ENCODE peak calls at places on chromosomes 1 and 21, in five cellular contexts. R, U, N, F and H are unnamed samples.

GRCh38 chr1:53214541-53214940 is 5.9 kb downstream of the CZIB start:
- DNase-seq in R (no peak), U (no peak), N (no peak), F (no peak), H (no peak)

GRCh38 chr1:32876341-32877210 is 5.9 kb upstream of the FNDC5 start:
- DNase-seq in R (peak), U (peak), N (no peak), F (peak), H (peak)

GRCh38 chr1:174872615-174873058 is 127.1 kb upstream of the CACYBP start:
- DNase-seq in R (peak), U (no peak), N (no peak), F (no peak), H (peak)

GRCh38 chr1:149906561-149906960 is 7.2 kb downstream of the BOLA1 start:
- DNase-seq in R (no peak), U (no peak), N (no peak), F (no peak), H (no peak)

GRCh38 chr1:239858058-239858457 is 233.6 kb upstream of the FMN2 start:
- DNase-seq in R (peak), U (no peak), N (no peak), F (no peak), H (no peak)

GRCh38 chr1:199688133-199688676 is 339.3 kb upstream of the NR5A2 start:
- DNase-seq in R (no peak), U (no peak), N (no peak), F (no peak), H (no peak)

GRCh38 chr1:187744665-187745064 is 915.9 kb downstream of the PLA2G4A start:
- DNase-seq in R (no peak), U (peak), N (no peak), F (no peak), H (no peak)

GRCh38 chr1:27658951-27659496 is 13.0 kb downstream of the IFI6 start:
- DNase-seq in R (peak), U (peak), N (no peak), F (no peak), H (peak)

GRCh38 chr1:117268926-117269378 is 58.2 kb upstream of the VTCN1 start:
- DNase-seq in R (no peak), U (no peak), N (no peak), F (no peak), H (no peak)

GRCh38 chr1:187027259-187027658 is 198.5 kb downstream of the PLA2G4A start:
- DNase-seq in R (no peak), U (no peak), N (no peak), F (no peak), H (peak)

GRCh38 chr1:229030642-229031390 is 240.1 kb upstream of the RAB4A start:
- DNase-seq in R (no peak), U (no peak), N (no peak), F (no peak), H (no peak)

GRCh38 chr1:68624233-68624632 is 127.4 kb upstream of the DEPDC1 start:
- DNase-seq in R (peak), U (no peak), N (no peak), F (no peak), H (peak)

GRCh38 chr21:39377444-39378050 is 28.7 kb upstream of the HMGN1 start:
- DNase-seq in R (no peak), U (peak), N (no peak), F (no peak), H (peak)

GRCh38 chr1:25771246-25772114 is 28.5 kb upstream of the SELENON start:
- DNase-seq in R (no peak), U (peak), N (no peak), F (no peak), H (peak)

GRCh38 chr1:43836267-43836951 is 97.2 kb upstream of the ARTN start:
- DNase-seq in R (peak), U (peak), N (no peak), F (no peak), H (no peak)

GRCh38 chr1:64473367-64473766 is 3.4 kb downstream of the CACHD1 start:
- DNase-seq in R (no peak), U (no peak), N (no peak), F (no peak), H (no peak)

GRCh38 chr1:229098361-229098760 is 172.6 kb upstream of the RAB4A start:
- DNase-seq in R (no peak), U (no peak), N (no peak), F (no peak), H (no peak)

GRCh38 chr21:29640233-29640554 is 299.6 kb downstream of the GRIK1 start:
- DNase-seq in R (no peak), U (no peak), N (no peak), F (no peak), H (no peak)

GRCh38 chr1:5513891-5514515 is 478.2 kb downstream of the NPHP4 start:
- DNase-seq in R (no peak), U (peak), N (no peak), F (no peak), H (peak)

GRCh38 chr1:173064011-173064410 is 13.3 kb upstream of the TNFSF18 start:
- DNase-seq in R (no peak), U (no peak), N (no peak), F (no peak), H (peak)

GRCh38 chr1:13930151-13930550 is 230.2 kb downstream of the PRDM2 start:
- DNase-seq in R (no peak), U (peak), N (no peak), F (no peak), H (peak)

GRCh38 chr1:28115267-28115666 is 26.9 kb upstream of the EYA3 start:
- DNase-seq in R (no peak), U (no peak), N (no peak), F (no peak), H (peak)

GRCh38 chr1:70318191-70318590 is 36.3 kb downstream of the ANKRD13C start:
- DNase-seq in R (no peak), U (no peak), N (no peak), F (no peak), H (no peak)

GRCh38 chr1:183234660-183235476 is 48.8 kb downstream of the LAMC2 start:
- DNase-seq in R (peak), U (no peak), N (no peak), F (no peak), H (peak)

GRCh38 chr1:180631197-180631765 is 541 bp upstream of the XPR1 start:
- DNase-seq in R (no peak), U (peak), N (no peak), F (no peak), H (no peak)

GRCh38 chr1:109923131-109923945 is 12.7 kb downstream of the CSF1 start:
- DNase-seq in R (no peak), U (peak), N (no peak), F (no peak), H (no peak)
- TF ChIP-seq CTCF in R (no peak), U (peak), N (peak), F (peak), H (peak)

GRCh38 chr1:203083463-203083921 is 2.3 kb downstream of the MYOG start:
- DNase-seq in R (no peak), U (no peak), N (peak), F (no peak), H (no peak)
- TF ChIP-seq CTCF in R (no peak), U (no peak), N (no peak), F (no peak), H (no peak)

GRCh38 chr1:118984086-118984989 is 3.8 kb downstream of the TBX15 start:
- DNase-seq in R (no peak), U (peak), N (no peak), F (no peak), H (no peak)

GRCh38 chr1:118983558-118984021 is 4.6 kb downstream of the TBX15 start:
- DNase-seq in R (no peak), U (no peak), N (no peak), F (no peak), H (no peak)

GRCh38 chr1:118981436-118981835 is 6.7 kb downstream of the TBX15 start:
- DNase-seq in R (no peak), U (no peak), N (no peak), F (no peak), H (no peak)

GRCh38 chr1:118982816-118983557 is 5.2 kb downstream of the TBX15 start:
- DNase-seq in R (no peak), U (no peak), N (no peak), F (no peak), H (no peak)

GRCh38 chr1:118982281-118982680 is 5.9 kb downstream of the TBX15 start:
- DNase-seq in R (no peak), U (no peak), N (no peak), F (no peak), H (no peak)
- TF ChIP-seq CTCF in R (no peak), U (no peak), N (no peak), F (no peak), H (no peak)

GRCh38 chr1:169133228-169133576 is 26.7 kb downstream of the ATP1B1 start:
- DNase-seq in R (no peak), U (no peak), N (no peak), F (no peak), H (no peak)

GRCh38 chr1:169132512-169133227 is 26.2 kb downstream of the ATP1B1 start:
- DNase-seq in R (no peak), U (no peak), N (no peak), F (no peak), H (no peak)

GRCh38 chr1:169138866-169139670 is 32.6 kb downstream of the ATP1B1 start:
- DNase-seq in R (peak), U (peak), N (no peak), F (no peak), H (no peak)

GRCh38 chr1:169133801-169134558 is 27.5 kb downstream of the ATP1B1 start:
- DNase-seq in R (no peak), U (no peak), N (no peak), F (no peak), H (no peak)

DNA sequence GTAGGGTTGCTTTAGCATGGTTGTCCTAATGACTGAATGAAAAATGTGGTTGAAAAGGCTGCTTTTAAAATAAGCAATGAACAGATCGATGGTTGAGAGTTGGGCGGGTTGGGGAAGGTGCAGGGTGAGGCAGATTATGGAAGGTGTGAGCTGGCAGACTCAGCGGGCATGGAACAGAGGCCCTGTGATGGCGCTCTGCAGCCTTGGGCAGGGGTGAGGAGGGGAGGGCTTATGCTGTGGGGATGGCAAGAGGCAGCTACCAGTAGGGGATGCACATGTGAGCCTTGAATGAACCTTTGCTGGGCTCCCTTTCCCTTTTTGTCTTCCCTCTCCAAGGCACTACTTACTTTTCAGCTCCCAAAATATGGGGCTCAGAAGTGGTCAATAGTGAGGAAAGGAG is 30.9 kb downstream of the ATP1B1 start:
- DNase-seq in R (no peak), U (no peak), N (no peak), F (no peak), H (no peak)
- TF ChIP-seq CTCF in R (no peak), U (no peak), N (no peak), F (no peak), H (no peak)

DNA sequence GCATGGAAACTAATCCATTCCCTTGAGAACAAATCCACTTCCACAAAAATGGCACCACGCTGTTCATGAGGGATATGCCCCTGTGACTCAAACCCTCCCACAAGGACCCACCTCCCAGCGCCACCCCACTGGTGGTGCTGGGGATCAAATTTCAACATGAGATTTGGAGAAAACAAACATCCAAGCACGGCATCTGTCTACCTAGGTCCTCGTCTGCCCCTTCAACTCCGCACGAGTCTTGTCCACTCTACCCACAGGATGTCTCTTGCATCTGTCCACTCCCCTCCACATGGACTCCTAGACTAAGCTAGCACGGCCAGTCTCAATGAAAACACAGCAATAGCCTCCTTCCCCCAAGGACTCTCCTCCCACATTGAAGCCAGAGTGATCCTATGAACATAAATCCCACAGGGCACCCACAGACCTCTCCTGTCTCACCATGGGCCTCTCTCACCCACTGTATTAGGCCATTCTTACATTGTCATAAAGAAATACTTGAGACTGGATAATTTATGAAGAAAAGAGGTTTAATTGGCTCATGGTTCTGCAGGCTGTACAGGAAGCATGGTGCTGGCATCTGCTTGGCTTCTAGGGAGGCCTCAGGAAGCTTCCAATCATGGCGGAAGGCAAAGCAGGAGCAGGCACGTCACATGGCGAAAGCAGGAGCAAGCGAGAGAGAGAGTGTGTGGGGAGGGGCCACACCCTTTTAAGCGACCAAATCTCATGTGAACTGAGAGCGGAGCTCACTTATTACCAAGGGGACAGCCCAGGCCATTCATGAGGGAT is 101.4 kb downstream of the TOMM20 start:
- DNase-seq in R (no peak), U (no peak), N (no peak), F (no peak), H (no peak)
- TF ChIP-seq CTCF in R (no peak), U (no peak), N (no peak), F (no peak), H (no peak)

GRCh38 chr1:3588395-3588794 is 22.9 kb downstream of the MEGF6 start:
- DNase-seq in R (no peak), U (no peak), N (no peak), F (no peak), H (no peak)

GRCh38 chr1:3593334-3593733 is 18.0 kb downstream of the MEGF6 start:
- DNase-seq in R (no peak), U (no peak), N (no peak), F (no peak), H (no peak)

GRCh38 chr1:3593745-3594144 is 17.6 kb downstream of the MEGF6 start:
- DNase-seq in R (no peak), U (no peak), N (no peak), F (no peak), H (no peak)

GRCh38 chr1:3590145-3590768 is 21.1 kb downstream of the MEGF6 start:
- DNase-seq in R (no peak), U (no peak), N (no peak), F (no peak), H (no peak)

GRCh38 chr1:3590951-3591865 is 20.1 kb downstream of the MEGF6 start:
- DNase-seq in R (no peak), U (no peak), N (no peak), F (no peak), H (no peak)
- TF ChIP-seq CTCF in R (no peak), U (no peak), N (no peak), F (no peak), H (no peak)

GRCh38 chr1:160098852-160099647 is 631 bp upstream of the IGSF8 start:
- DNase-seq in R (peak), U (peak), N (peak), F (peak), H (peak)
- TF ChIP-seq CTCF in R (no peak), U (no peak), N (no peak), F (no peak), H (no peak)